ENCODE peak calls at places on chromosomes 7 and 10, in six cellular contexts. G is effector memory CD8-positive, alpha-beta T cell; I is NCI-H2029 treated with DMSO at 0.1 percent for 48 hours; Q is amniotic stem cell; L is EL; D is esophagus squamous epithelium. A is an unnamed sample.
A peak's percentile ranks its signal among the peaks of the same experiment; 100 is the strongest.

GRCh38 chr7:131109011-131109756 is 218.5 kb upstream of the MKLN1 start:
- DNase-seq in Q (no peak), I (no peak), L (peak; percentile 14), G (no peak), D (no peak), A (no peak)

GRCh38 chr10:62454696-62455451 is 80.7 kb downstream of the ZNF365 start:
- DNase-seq in Q (no peak), D (no peak), L (peak; percentile 82), G (no peak), I (no peak), A (no peak)

GRCh38 chr7:112202819-112203218 is 3.4 kb downstream of the DOCK4 start:
- DNase-seq in D (no peak), L (no peak), G (no peak), Q (no peak), I (peak; percentile 76), A (peak; percentile 62)

GRCh38 chr10:12533151-12533550 is 183.8 kb downstream of the CAMK1D start:
- DNase-seq in G (no peak), Q (no peak), D (no peak), I (no peak), L (no peak), A (no peak)

GRCh38 chr7:157543276-157543675 is 206.5 kb downstream of the DNAJB6 start:
- DNase-seq in Q (no peak), G (no peak), I (no peak), L (no peak), D (no peak), A (no peak)

GRCh38 chr7:114944742-114945625 is 23.1 kb downstream of the MDFIC start:
- DNase-seq in D (no peak), Q (peak; percentile 78), G (no peak), L (peak; percentile 74), I (no peak), A (peak; percentile 8)

GRCh38 chr7:144824360-144824759 is 11.5 kb downstream of the TPK1 start:
- DNase-seq in D (no peak), G (no peak), L (peak; percentile 63), Q (peak; percentile 14), I (no peak), A (no peak)

GRCh38 chr10:5840314-5841307 is 27.4 kb upstream of the GDI2 start:
- DNase-seq in G (no peak), L (no peak), D (no peak), I (no peak), Q (no peak), A (no peak)

GRCh38 chr7:23468721-23469149 is 1.6 kb downstream of the IGF2BP3 start:
- DNase-seq in G (no peak), I (no peak), L (peak; percentile 29), D (no peak), Q (no peak), A (peak; percentile 42)

GRCh38 chr10:95289003-95289920 is 1.5 kb downstream of the PDLIM1 start:
- DNase-seq in G (no peak), L (peak; percentile 77), Q (no peak), I (no peak), D (no peak), A (peak; percentile 63)

GRCh38 chr10:125521721-125522680 is 161.0 kb downstream of the TEX36 start:
- DNase-seq in L (peak; percentile 13), I (no peak), Q (no peak), D (no peak), G (no peak), A (peak; percentile 42)

GRCh38 chr7:105653441-105654005 is 72.2 kb upstream of the EFCAB10 start:
- DNase-seq in D (no peak), I (no peak), Q (no peak), L (no peak), G (no peak), A (peak; percentile 34)

GRCh38 chr7:99372275-99373085 is 2.0 kb upstream of the ARPC1B start:
- DNase-seq in D (no peak), L (peak; percentile 49), Q (no peak), G (no peak), I (peak; percentile 33), A (peak; percentile 65)

GRCh38 chr7:55574062-55574717 is 1.9 kb upstream of the VOPP1 start:
- DNase-seq in G (no peak), L (no peak), D (no peak), Q (no peak), I (no peak), A (no peak)

GRCh38 chr7:118104812-118105441 is 79.0 kb upstream of the LSM8 start:
- DNase-seq in D (no peak), I (peak; percentile 11), G (no peak), L (no peak), Q (peak; percentile 5), A (peak; percentile 7)

GRCh38 chr10:116158036-116158435 is 115.0 kb downstream of the GFRA1 start:
- DNase-seq in I (no peak), Q (no peak), L (no peak), D (no peak), G (no peak), A (no peak)

GRCh38 chr7:131787101-131787500 is 230.7 kb upstream of the PODXL start:
- DNase-seq in L (no peak), Q (no peak), G (no peak), D (no peak), I (no peak), A (no peak)

GRCh38 chr7:10412426-10413019 is 561.1 kb upstream of the PHF14 start:
- DNase-seq in I (peak; percentile 9), G (no peak), Q (no peak), L (peak; percentile 1), D (no peak), A (peak; percentile 70)

GRCh38 chr10:91798736-91799579 is 732 bp downstream of the TNKS2 start:
- DNase-seq in Q (no peak), D (no peak), G (peak; percentile 52), I (no peak), L (peak; percentile 57), A (peak; percentile 58)

GRCh38 chr7:80253237-80253636 is 118.6 kb downstream of the GNAI1 start:
- DNase-seq in D (no peak), Q (no peak), L (no peak), I (no peak), G (no peak), A (no peak)

GRCh38 chr10:129491123-129491734 is 24.2 kb downstream of the MGMT start:
- DNase-seq in Q (no peak), D (no peak), I (no peak), G (no peak), L (peak; percentile 2), A (no peak)

A was measured in NCI-H82.